ENCODE peak calls at places on chromosomes 13 and 19, in four cellular contexts. R is activated B cell treated with CpG ODN at 0.5 μM for 24 hours; O is stimulated activated CD8-positive, alpha-beta memory T cell treated with anti-CD3 and anti-CD28 coated beads, Interleukin-4, amount 100 ng/mL, for 48 hours; L is astrocyte of the spinal cord. S is an unnamed sample.
A peak's percentile ranks its signal among the peaks of the same experiment; 100 is the strongest.

GRCh38 chr13:90622547-90622946 is 724.9 kb upstream of the MIR17HG start:
- DNase-seq in R (no peak), O (no peak), L (peak; percentile 42), S (no peak)

GRCh38 chr19:39474139-39474620 is 6.5 kb upstream of the TIMM50 start:
- DNase-seq in R (peak; percentile 71), O (peak; percentile 84), L (peak; percentile 13), S (peak; percentile 43)

GRCh38 chr19:41998246-41999020 is 4.4 kb upstream of the ATP1A3 start:
- DNase-seq in R (peak; percentile 45), O (peak; percentile 78), L (no peak), S (peak; percentile 41)

GRCh38 chr13:31885994-31886393 is 145.6 kb upstream of the FRY start:
- DNase-seq in R (no peak), O (no peak), L (no peak), S (no peak)

GRCh38 chr19:17424743-17425365 is 5.0 kb downstream of the MVB12A start:
- DNase-seq in R (no peak), O (peak; percentile 61), L (peak; percentile 48), S (no peak)

GRCh38 chr19:44891016-44891882 is at the start of gene TOMM40:
- DNase-seq in R (peak; percentile 92), O (peak; percentile 50), L (no peak), S (no peak)

GRCh38 chr13:108349269-108349668 is 79.8 kb downstream of the TNFSF13B start:
- DNase-seq in R (no peak), O (no peak), L (no peak), S (no peak)

GRCh38 chr13:33109801-33110200 is 93.6 kb downstream of the KL start:
- DNase-seq in R (no peak), O (no peak), L (no peak), S (no peak)

GRCh38 chr19:44890366-44891015 is 563 bp upstream of the TOMM40 start:
- DNase-seq in R (peak; percentile 98), O (peak; percentile 100), L (peak; percentile 100), S (peak; percentile 100)

GRCh38 chr13:39253774-39254173 is 215.5 kb downstream of the NHLRC3 start:
- DNase-seq in R (no peak), O (no peak), L (peak; percentile 28), S (no peak)

GRCh38 chr19:51316688-51317087 is 5.2 kb downstream of the IGLON5 start:
- DNase-seq in R (no peak), O (no peak), L (no peak), S (no peak)

GRCh38 chr13:86922936-86923335 is 748.2 kb upstream of the SLITRK5 start:
- DNase-seq in R (no peak), O (no peak), L (no peak), S (no peak)

GRCh38 chr19:30719189-30719990 is 347.2 kb downstream of the ZNF536 start:
- DNase-seq in R (no peak), O (peak; percentile 25), L (peak; percentile 2), S (peak; percentile 4)

GRCh38 chr19:47704024-47704423 is 9.2 kb upstream of the EHD2 start:
- DNase-seq in R (no peak), O (no peak), L (peak; percentile 77), S (no peak)

GRCh38 chr19:37594982-37595382 is 306 bp downstream of the ZNF540 start:
- DNase-seq in R (no peak), O (peak; percentile 68), L (no peak), S (peak; percentile 48)

GRCh38 chr19:44260695-44261446 is 1.2 kb downstream of the ZNF233 start:
- DNase-seq in R (no peak), O (no peak), L (no peak), S (no peak)

GRCh38 chr19:57934820-57935665 is at the start of gene ZNF418:
- DNase-seq in R (peak; percentile 40), O (peak; percentile 45), L (peak; percentile 83), S (peak; percentile 67)

GRCh38 chr19:48964205-48965032 is 690 bp upstream of the FTL start:
- DNase-seq in R (no peak), O (no peak), L (no peak), S (no peak)

GRCh38 chr13:21048901-21049655 is 12.3 kb downstream of the LATS2 start:
- DNase-seq in R (no peak), O (no peak), L (no peak), S (no peak)

GRCh38 chr13:64130600-64130999 is 2715.0 kb upstream of the PCDH20 start:
- DNase-seq in R (no peak), O (no peak), L (no peak), S (no peak)

GRCh38 chr19:3455393-3455955 is 24.9 kb downstream of the SMIM24 start:
- DNase-seq in R (no peak), O (no peak), L (no peak), S (no peak)

GRCh38 chr13:101757446-101758039 is 305.1 kb downstream of the ITGBL1 start:
- DNase-seq in R (no peak), O (no peak), L (peak; percentile 63), S (no peak)

GRCh38 chr19:51614789-51615188 is 15.4 kb downstream of the SIGLEC5 start:
- DNase-seq in R (no peak), O (no peak), L (no peak), S (no peak)

GRCh38 chr13:23934481-23934880 is 37.2 kb upstream of the C1QTNF9B start:
- DNase-seq in R (no peak), O (no peak), L (peak; percentile 54), S (no peak)

GRCh38 chr19:46124638-46125115 is at the start of gene IGFL3:
- DNase-seq in R (no peak), O (no peak), L (peak; percentile 35), S (no peak)

GRCh38 chr19:21482863-21483276 is 22.5 kb upstream of the ZNF429 start:
- DNase-seq in R (peak; percentile 41), O (peak; percentile 79), L (peak; percentile 7), S (peak; percentile 50)